ENCODE peak calls at places on chromosomes 4 and X, in seven cellular contexts. N is HEK293T, S is WTC11, Q is HepG2, E is K562, U is HCT116, O is GM12878. X is an unnamed sample.

GRCh38 chr4:131764730-131765129 is 1384.4 kb upstream of the PCDH10 start:
- DNase-seq in S (no peak), Q (no peak), E (no peak), O (no peak), U (no peak), N (no peak), X (no peak)

GRCh38 chr4:142366821-142367220 is 479.3 kb downstream of the INPP4B start:
- DNase-seq in E (no peak), O (no peak), S (no peak), U (no peak), Q (no peak), N (no peak), X (no peak)

GRCh38 chrX:72349190-72349589 is 43.5 kb upstream of the CITED1 start:
- DNase-seq in O (peak; percentile 2), N (no peak), U (no peak), E (no peak), Q (no peak), S (no peak), X (no peak)

GRCh38 chr4:188012546-188012945 is 17.0 kb downstream of the ZFP42 start:
- DNase-seq in U (no peak), Q (no peak), N (no peak), S (no peak), O (no peak), E (no peak), X (no peak)

GRCh38 chrX:46837543-46838481 is 969 bp downstream of the RP2 start:
- DNase-seq in Q (peak; percentile 12), U (no peak), N (no peak), E (no peak), O (no peak), S (no peak), X (no peak)

GRCh38 chr4:8427262-8427661 is 13.3 kb downstream of the ACOX3 start:
- DNase-seq in U (no peak), S (no peak), O (no peak), E (no peak), N (no peak), Q (no peak), X (no peak)

GRCh38 chr4:176376032-176376614 is 56.4 kb downstream of the SPCS3 start:
- DNase-seq in S (no peak), N (peak; percentile 9), E (no peak), U (peak; percentile 19), Q (no peak), O (no peak), X (no peak)

GRCh38 chrX:33211356-33212254 is at the start of gene DMD:
- DNase-seq in N (no peak), E (no peak), U (no peak), Q (peak; percentile 1), S (no peak), O (no peak), X (no peak)

GRCh38 chrX:122941801-122942200 is 242.3 kb upstream of the GRIA3 start:
- DNase-seq in O (no peak), E (no peak), S (no peak), U (no peak), N (no peak), Q (no peak), X (no peak)

GRCh38 chrX:29113221-29113620 is 526.0 kb downstream of the IL1RAPL1 start:
- DNase-seq in Q (no peak), N (no peak), O (no peak), S (no peak), E (no peak), U (no peak), X (no peak)

GRCh38 chr4:162392938-162393337 is 229.1 kb upstream of the FSTL5 start:
- DNase-seq in O (no peak), Q (peak; percentile 17), U (no peak), E (no peak), S (no peak), N (no peak), X (no peak)

GRCh38 chr4:986949-987688 is at the start of gene IDUA:
- DNase-seq in S (peak; percentile 66), U (peak; percentile 61), N (peak; percentile 70), Q (peak; percentile 74), E (peak; percentile 88), O (no peak), X (no peak)

GRCh38 chrX:70044541-70045245 is 5.0 kb downstream of the AWAT2 start:
- DNase-seq in Q (no peak), S (no peak), O (no peak), E (no peak), U (no peak), N (no peak), X (no peak)

DNA sequence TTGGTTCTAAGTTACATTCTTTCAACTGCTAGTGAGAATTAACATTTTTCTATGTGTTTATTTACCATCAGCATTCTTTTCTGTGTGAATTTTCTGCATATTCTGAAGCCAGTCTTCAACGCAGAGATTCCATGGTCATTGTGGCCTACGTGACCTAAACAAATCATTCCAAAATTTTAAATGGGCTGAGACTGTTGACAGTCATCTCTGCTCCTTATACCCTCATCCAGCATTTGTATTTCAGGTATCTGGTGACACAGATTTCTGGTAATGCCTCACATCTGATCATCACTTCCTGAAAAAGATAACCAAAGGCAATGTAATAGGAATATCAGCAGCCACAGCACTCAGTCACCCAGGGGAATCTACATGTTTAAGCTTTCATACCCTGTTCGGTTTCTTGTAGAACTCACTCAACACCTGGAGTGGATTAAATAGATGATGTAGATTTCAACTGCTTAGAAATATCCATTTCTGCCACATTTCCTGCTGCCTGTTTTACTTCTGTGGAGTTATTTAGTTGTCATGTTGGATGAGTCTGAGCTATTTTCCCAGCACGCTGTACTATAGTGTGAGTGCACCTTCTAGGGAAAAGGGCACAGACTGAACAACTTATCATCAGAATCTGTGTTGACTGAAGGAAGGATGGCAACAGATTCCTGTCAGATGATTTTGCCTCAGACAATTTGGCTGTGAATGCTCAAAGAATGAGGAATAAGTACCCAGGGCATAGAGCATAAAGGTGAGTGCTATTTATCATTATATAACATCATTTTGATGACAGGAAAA is 73.0 kb upstream of the HPGD start:
- DNase-seq in U (no peak), O (no peak), S (no peak), E (no peak), N (no peak), Q (no peak), X (no peak)
- TF ChIP-seq SP1 in U (no peak), O (no peak), S (no peak), E (no peak), N (no peak), Q (no peak), X (no peak)

DNA sequence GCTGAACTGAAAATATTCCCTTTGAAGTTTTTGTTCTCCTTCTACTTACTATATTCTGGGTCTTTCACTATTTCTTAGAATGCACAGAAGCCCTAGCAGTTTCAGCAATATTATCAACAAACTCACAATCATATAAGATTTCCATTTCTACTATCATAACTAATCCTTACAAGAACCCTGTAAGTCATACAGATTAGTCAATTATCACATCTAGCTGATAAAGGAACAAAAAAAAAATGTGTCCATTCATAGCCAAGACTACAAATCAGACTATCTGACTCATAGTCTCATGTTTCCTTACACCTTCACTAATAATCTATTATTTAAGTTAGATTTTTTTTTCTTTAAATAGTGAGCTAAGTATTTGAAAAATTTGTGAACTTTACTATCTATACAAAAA is 72.5 kb downstream of the LRBA start:
- DNase-seq in E (no peak), S (no peak), U (no peak), Q (no peak), O (no peak), N (no peak), X (no peak)
- TF ChIP-seq SP1 in E (no peak), S (no peak), U (no peak), Q (no peak), O (no peak), N (no peak), X (no peak)

GRCh38 chrX:137563681-137564651 is 2.0 kb upstream of the ZIC3 start:
- DNase-seq in E (no peak), N (no peak), O (no peak), S (peak; percentile 28), Q (no peak), U (no peak), X (peak; percentile 51)
- TF ChIP-seq SP1 in E (no peak), N (no peak), O (no peak), S (no peak), Q (no peak), U (no peak), X (no peak)

DNA sequence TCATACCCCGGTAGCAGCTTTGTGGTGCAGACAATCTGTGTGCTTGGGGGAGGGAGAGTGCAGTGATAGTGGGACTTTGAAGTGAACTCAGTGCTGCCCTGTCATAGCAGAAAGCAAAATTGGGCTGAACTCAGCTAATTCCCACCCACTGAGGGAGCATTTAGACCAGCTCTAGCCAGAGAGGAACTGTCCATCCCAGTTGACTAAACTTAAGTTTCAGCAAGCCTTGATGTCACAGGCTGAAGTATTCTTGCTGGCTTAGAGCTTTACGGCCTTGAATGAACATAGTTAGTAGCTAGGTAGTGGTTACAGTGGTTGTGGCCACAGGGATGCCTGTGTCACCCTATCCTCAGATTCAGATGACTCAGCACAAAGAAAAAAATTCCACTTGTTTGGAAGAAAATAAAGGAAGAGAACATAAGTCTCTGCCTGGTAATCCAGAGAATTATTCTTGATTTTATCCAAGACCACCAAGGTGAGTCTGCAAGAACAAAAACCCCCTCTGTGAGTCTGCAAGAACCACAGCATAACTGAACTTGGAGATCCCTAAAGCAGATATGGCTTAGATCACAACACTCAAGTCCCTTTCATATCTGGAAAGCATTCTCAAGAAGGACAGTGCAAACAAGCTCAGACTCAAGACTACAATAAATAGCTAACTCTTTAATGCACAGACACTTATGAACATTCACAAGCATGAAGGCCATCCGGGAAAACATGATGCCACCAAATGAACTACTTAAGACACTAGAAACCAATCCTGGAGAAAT is 39.4 kb downstream of the ADH7 start:
- DNase-seq in O (no peak), E (no peak), Q (no peak), U (no peak), N (no peak), S (no peak), X (no peak)
- TF ChIP-seq SP1 in O (no peak), E (no peak), Q (no peak), U (no peak), N (no peak), S (no peak), X (no peak)

GRCh38 chr4:10161146-10161545 is 44.5 kb upstream of the WDR1 start:
- DNase-seq in Q (no peak), U (no peak), E (no peak), O (no peak), S (no peak), N (no peak), X (no peak)
- TF ChIP-seq SP1 in Q (no peak), U (no peak), E (no peak), O (no peak), S (no peak), N (no peak), X (no peak)

DNA sequence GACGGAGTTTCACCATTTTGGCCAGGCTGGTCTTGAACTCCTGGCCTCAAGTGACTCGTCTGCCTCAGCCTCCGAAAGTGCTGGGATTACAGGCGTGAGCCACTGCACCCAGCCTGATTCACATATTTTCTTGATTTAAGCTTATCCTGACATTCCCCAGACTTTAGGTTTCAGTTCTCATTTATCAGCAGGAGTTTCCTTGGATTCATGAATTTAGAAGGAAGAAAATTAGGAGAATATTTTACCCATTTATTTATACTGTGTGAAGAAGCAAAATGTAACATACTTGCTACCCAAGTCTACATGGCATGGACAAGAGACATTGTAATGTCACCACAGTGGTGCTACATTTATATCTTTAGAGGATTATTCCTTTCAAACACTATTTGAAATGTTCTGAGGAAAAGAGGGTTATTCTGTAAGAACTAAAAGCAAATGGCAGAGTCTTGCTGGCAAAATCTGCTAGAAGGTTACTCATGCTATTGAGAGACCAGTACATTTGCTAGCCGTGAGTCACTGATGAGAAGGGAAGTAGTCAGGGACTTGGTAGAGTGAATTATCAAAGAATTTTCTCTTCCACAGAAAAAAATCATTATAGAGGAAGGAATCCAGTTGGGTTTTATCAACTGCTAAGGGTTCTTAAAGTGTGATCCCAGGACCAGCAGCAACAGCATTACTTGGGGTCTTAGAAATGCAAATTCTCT is 26.1 kb upstream of the CFAP299 start:
- DNase-seq in Q (no peak), U (no peak), N (no peak), O (no peak), E (no peak), S (no peak), X (no peak)
- TF ChIP-seq SP1 in Q (no peak), U (no peak), N (no peak), O (no peak), E (no peak), S (no peak), X (no peak)

X was measured in H1.